ENCODE peak calls at places on chromosomes 7 and 10, in nine cellular contexts. F is left ventricle myocardium inferior; E is stomach; O is CD4-positive, alpha-beta T cell; Q is B cell; I is heart left ventricle; P is bronchial epithelial cell; R is fibroblast of mammary gland; S is MM.1S. U is an unnamed sample.

GRCh38 chr10:80477813-80478212 is 23.7 kb downstream of the TSPAN14 start:
- DNase-seq in F (no peak), E (no peak), O (no peak), Q (no peak), I (no peak), P (peak), R (peak), S (no peak), U (no peak)

GRCh38 chr7:112853429-112853828 is 63.2 kb upstream of the TMEM168 start:
- DNase-seq in F (no peak), E (no peak), O (no peak), Q (no peak), I (no peak), P (no peak), R (no peak), S (no peak), U (no peak)

GRCh38 chr10:29841724-29842649 is 207.2 kb upstream of the SVIL start:
- DNase-seq in F (peak), E (peak), O (no peak), Q (no peak), I (no peak), P (peak), R (no peak), S (no peak), U (no peak)

GRCh38 chr7:91683823-91684222 is 196.7 kb downstream of the MTERF1 start:
- DNase-seq in F (no peak), E (no peak), O (no peak), Q (no peak), I (no peak), P (peak), R (peak), S (no peak), U (no peak)

GRCh38 chr7:46035166-46035565 is 114.1 kb upstream of the IGFBP3 start:
- DNase-seq in F (no peak), E (no peak), O (no peak), Q (no peak), I (no peak), P (peak), R (no peak), S (no peak), U (no peak)

GRCh38 chr7:96205665-96206064 is 116.2 kb downstream of the SLC25A13 start:
- DNase-seq in F (no peak), E (no peak), O (no peak), Q (no peak), I (no peak), P (no peak), R (no peak), S (no peak), U (no peak)

GRCh38 chr7:76260171-76260703 is 42.2 kb upstream of the HSPB1 start:
- DNase-seq in F (no peak), E (no peak), O (peak), Q (no peak), I (no peak), P (no peak), R (peak), S (no peak), U (peak)

GRCh38 chr7:76262683-76263402 is 39.6 kb upstream of the HSPB1 start:
- DNase-seq in F (no peak), E (peak), O (no peak), Q (no peak), I (no peak), P (peak), R (peak), S (peak), U (peak)

GRCh38 chr7:54985405-54986360 is 33.1 kb upstream of the EGFR start:
- DNase-seq in F (no peak), E (no peak), O (no peak), Q (no peak), I (no peak), P (peak), R (peak), S (no peak), U (no peak)

GRCh38 chr10:117514971-117515370 is 27.6 kb upstream of the EMX2 start:
- DNase-seq in F (no peak), E (no peak), O (no peak), Q (no peak), I (no peak), P (no peak), R (no peak), S (no peak), U (no peak)

GRCh38 chr7:107387573-107388219 is 82.2 kb upstream of the GPR22 start:
- DNase-seq in F (no peak), E (no peak), O (no peak), Q (no peak), I (no peak), P (no peak), R (peak), S (no peak), U (no peak)

GRCh38 chr7:97697396-97697795 is 34.5 kb upstream of the TAC1 start:
- DNase-seq in F (no peak), E (no peak), O (no peak), Q (no peak), I (no peak), P (no peak), R (no peak), S (no peak), U (no peak)

GRCh38 chr7:55073051-55073511 is 54.3 kb downstream of the EGFR start:
- DNase-seq in F (no peak), E (no peak), O (no peak), Q (no peak), I (no peak), P (peak), R (peak), S (no peak), U (peak)

GRCh38 chr7:40419832-40420231 is 285.0 kb downstream of the SUGCT start:
- DNase-seq in F (no peak), E (no peak), O (no peak), Q (no peak), I (no peak), P (no peak), R (no peak), S (peak), U (no peak)

GRCh38 chr7:70660154-70660818 is 471.7 kb upstream of the GALNT17 start:
- DNase-seq in F (no peak), E (no peak), O (peak), Q (no peak), I (no peak), P (no peak), R (no peak), S (no peak), U (no peak)

GRCh38 chr7:5472432-5473315 is 49.0 kb upstream of the TNRC18 start:
- DNase-seq in F (no peak), E (no peak), O (no peak), Q (no peak), I (no peak), P (no peak), R (no peak), S (no peak), U (no peak)

GRCh38 chr10:62619409-62619730 is 185.2 kb upstream of the ADO start:
- DNase-seq in F (no peak), E (no peak), O (no peak), Q (no peak), I (no peak), P (no peak), R (no peak), S (no peak), U (no peak)

GRCh38 chr7:27510550-27510949 is 152.1 kb downstream of the HIBADH start:
- DNase-seq in F (no peak), E (no peak), O (no peak), Q (no peak), I (no peak), P (no peak), R (no peak), S (no peak), U (no peak)

GRCh38 chr7:16660702-16661464 is 14.9 kb downstream of the BZW2 start:
- DNase-seq in F (no peak), E (no peak), O (no peak), Q (no peak), I (no peak), P (peak), R (peak), S (no peak), U (no peak)

GRCh38 chr7:108461855-108462254 is 5.6 kb upstream of the NRCAM start:
- DNase-seq in F (no peak), E (no peak), O (no peak), Q (no peak), I (no peak), P (no peak), R (peak), S (no peak), U (no peak)

GRCh38 chr7:22357311-22358175 is 589 bp upstream of the RAPGEF5 start:
- DNase-seq in F (no peak), E (no peak), O (no peak), Q (no peak), I (no peak), P (peak), R (peak), S (no peak), U (no peak)

DNA sequence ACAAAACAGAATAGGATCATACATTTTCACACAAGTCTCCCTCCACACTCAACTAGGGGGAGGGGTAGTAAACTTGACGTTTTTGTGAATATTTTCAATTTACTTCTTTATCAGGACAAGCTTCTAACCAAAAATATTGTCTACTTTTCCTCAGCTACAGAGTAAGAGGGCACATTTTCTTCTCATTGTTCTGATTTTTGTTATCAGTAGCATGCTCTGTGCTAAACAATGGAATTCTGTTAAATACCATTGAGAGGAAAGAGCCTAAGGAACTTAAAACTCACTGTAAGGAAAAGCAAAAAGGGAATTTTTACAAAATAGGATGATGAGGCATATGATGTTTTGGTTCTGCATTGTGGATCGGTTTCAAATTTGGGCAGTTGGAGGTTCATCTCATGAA is 41.2 kb downstream of the ANLN start:
- DNase-seq in F (no peak), E (no peak), O (no peak), Q (no peak), I (no peak), P (no peak), R (no peak), S (no peak), U (no peak)
- TF ChIP-seq CTCF in F (no peak), E (no peak), O (no peak), Q (no peak), I (no peak), P (no peak), R (no peak), S (no peak), U (no peak)

GRCh38 chr7:158973440-158973839 is 117.1 kb downstream of the DYNC2I1 start:
- DNase-seq in F (peak), E (peak), O (no peak), Q (no peak), I (no peak), P (no peak), R (no peak), S (no peak), U (peak)
- TF ChIP-seq CTCF in F (peak), E (no peak), O (no peak), Q (no peak), I (peak), P (peak), R (no peak), S (no peak), U (no peak)

DNA sequence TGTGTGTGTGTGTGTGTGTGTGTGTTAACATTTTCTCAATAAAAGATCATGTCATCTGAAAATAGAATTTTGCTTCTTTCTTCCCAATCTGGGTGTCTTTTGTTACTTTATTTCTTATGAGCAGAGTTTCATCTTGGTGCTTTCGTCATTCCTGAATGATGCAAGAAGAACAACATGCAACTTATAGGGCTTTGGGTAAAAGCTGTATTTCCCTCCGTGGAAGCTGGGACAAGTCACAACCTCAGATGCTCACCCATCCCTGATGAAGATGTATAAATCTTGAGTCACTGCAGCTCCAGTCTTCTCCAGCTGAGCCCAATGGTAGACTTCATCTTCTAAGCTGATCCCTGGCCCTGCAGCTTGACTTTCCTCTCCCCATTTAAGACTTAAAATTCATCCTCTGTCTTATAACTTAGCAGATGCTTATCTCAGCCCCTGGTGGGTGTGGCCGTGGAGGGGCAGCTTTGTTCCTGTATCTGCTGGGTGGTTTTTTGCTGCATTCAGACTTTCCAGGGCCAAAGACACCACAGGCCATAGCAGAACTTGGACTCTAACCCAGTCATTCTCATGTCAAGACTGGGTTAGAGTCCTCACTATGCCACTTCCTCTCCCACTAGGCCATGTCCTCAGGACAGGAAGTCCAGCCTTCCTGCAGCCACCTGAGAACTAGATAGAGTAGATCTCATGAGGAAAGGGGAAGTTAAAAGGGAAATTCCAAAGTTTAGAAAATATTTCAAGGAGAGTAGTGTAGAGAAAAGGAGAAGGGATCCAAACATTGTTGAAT is 356.3 kb downstream of the TNS3 start:
- DNase-seq in F (no peak), E (no peak), O (no peak), Q (no peak), I (no peak), P (no peak), R (peak), S (no peak), U (peak)
- TF ChIP-seq CTCF in F (no peak), E (no peak), O (no peak), Q (no peak), I (no peak), P (no peak), R (no peak), S (no peak), U (no peak)

GRCh38 chr7:127550247-127550646 is 35.1 kb downstream of the GCC1 start:
- DNase-seq in F (no peak), E (no peak), O (no peak), Q (no peak), I (no peak), P (no peak), R (no peak), S (no peak), U (no peak)
- TF ChIP-seq CTCF in F (no peak), E (no peak), O (no peak), Q (no peak), I (no peak), P (no peak), R (peak), S (peak), U (no peak)

GRCh38 chr10:18665079-18665478 is 5.8 kb downstream of the ARL5B start:
- DNase-seq in F (no peak), E (no peak), O (no peak), Q (no peak), I (no peak), P (no peak), R (no peak), S (no peak), U (no peak)

GRCh38 chr10:18660816-18661431 is 1.7 kb downstream of the ARL5B start:
- DNase-seq in F (no peak), E (no peak), O (no peak), Q (no peak), I (no peak), P (no peak), R (no peak), S (no peak), U (no peak)

GRCh38 chr10:18658301-18658991 is 785 bp upstream of the ARL5B start:
- DNase-seq in F (no peak), E (no peak), O (no peak), Q (no peak), I (peak), P (peak), R (peak), S (peak), U (peak)

GRCh38 chr10:18659784-18660561 is 742 bp downstream of the ARL5B start:
- DNase-seq in F (no peak), E (peak), O (no peak), Q (no peak), I (no peak), P (peak), R (peak), S (peak), U (peak)

DNA sequence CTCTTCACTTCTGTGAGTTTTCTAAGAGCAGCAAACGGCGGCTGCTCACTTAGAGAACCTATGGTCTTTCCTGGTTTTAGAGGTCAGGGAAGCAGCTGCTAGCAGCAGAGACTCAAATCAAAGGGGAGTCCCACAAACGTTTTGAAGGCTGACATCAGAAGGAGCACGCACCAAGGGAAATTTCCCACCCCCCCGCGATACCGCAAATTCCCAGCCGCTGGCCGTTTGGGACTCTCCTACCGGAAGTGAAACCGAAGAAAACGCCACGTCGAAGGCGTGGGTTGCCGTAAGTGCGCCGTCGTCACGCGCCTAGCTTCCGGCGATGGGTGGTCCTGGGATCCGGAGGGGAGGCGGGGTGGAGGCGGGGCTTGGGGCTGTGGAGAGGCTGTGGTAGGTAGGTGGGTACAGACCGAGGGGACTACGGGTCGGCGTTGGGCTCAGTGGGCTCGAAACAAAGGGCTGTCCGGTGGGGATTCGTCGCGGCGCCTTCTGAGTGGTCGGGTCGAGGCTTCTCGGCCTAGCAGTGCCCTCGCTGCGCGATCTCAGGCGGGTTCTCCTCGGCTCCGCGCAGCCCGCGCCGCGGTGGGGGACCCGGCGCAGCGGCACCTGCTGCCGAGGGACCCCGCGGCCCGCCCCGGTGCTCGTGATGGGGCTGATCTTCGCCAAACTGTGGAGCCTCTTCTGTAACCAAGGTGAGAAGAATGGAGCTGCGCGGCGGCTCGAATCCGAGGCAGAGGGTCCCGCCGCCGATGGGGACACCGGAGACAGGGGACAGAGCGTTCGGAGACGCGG is at the start of gene ARL5B:
- DNase-seq in F (peak), E (peak), O (peak), Q (peak), I (peak), P (peak), R (peak), S (peak), U (peak)
- TF ChIP-seq CTCF in F (no peak), E (no peak), O (no peak), Q (no peak), I (no peak), P (no peak), R (no peak), S (no peak), U (no peak)

GRCh38 chr10:586716-587115 is 102.8 kb downstream of the DIP2C start:
- DNase-seq in F (no peak), E (no peak), O (no peak), Q (no peak), I (no peak), P (no peak), R (no peak), S (no peak), U (no peak)

GRCh38 chr10:586151-586550 is 103.3 kb downstream of the DIP2C start:
- DNase-seq in F (no peak), E (no peak), O (no peak), Q (no peak), I (no peak), P (no peak), R (no peak), S (no peak), U (no peak)

GRCh38 chr10:590721-591120 is 98.7 kb downstream of the DIP2C start:
- DNase-seq in F (no peak), E (no peak), O (no peak), Q (no peak), I (no peak), P (no peak), R (no peak), S (peak), U (no peak)

GRCh38 chr10:589961-590680 is 99.3 kb downstream of the DIP2C start:
- DNase-seq in F (no peak), E (no peak), O (no peak), Q (no peak), I (no peak), P (no peak), R (no peak), S (no peak), U (no peak)

DNA sequence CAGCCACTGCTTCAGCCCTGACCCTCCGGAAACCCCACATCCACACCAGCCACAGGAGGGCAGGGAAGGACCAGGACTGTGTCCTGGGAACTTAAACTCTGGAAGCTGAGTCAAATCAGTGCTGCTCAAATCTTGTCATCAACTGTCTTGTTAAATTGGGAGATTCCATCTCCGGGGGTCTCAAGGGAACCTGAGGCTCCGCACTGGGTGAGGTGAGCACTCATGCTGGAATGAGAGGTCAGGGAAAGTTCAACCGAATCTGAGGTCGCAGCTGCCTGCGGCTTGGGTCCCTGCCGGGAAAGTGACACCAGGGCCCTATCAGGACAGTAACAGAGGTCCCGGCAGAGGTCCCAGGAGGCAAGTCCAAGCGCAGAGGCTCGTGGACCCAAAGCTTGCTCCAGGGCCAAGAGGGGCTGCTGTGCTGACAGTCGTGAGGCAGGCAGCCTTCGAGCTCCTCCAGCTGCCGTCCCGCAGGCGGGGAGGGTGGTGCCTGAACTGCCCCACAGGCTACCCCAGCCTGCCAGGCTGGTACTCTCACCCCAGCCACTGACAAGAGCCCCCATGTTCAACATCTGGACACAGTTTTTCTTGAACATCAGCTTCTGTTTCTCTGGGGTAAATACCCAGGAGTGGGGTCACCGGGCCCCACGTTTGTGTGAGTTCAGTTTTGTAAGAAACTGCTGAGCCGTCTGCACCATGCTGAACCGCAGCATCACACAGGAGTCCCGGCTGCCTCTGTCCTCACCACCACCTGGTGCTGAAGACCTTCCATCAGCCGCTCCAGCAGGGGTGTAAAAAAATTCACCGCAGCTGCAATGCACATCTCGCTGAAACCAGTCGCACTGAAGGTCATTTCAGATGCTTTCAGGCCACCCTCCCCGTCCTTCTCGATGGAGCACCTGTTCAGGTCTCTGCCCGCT is 101.0 kb downstream of the DIP2C start:
- DNase-seq in F (peak), E (no peak), O (no peak), Q (no peak), I (peak), P (no peak), R (peak), S (peak), U (no peak)
- TF ChIP-seq CTCF in F (peak), E (no peak), O (no peak), Q (no peak), I (peak), P (no peak), R (peak), S (no peak), U (no peak)

U was measured in GM20000.